ENCODE peak calls at places on chromosomes 12 and 14, in ten cellular contexts. I is DMS 273 treated with DMSO at 0.1 percent for 48 hours; D is HuH-7.5; O is heart right ventricle; H is astrocyte of the spinal cord; J is activated CD4-positive, alpha-beta T cell treated with anti-CD3 and anti-CD28 coated beads for 48 hours; T is posterior cingulate gyrus; U is activated CD8-positive, alpha-beta memory T cell treated with anti-CD3 and anti-CD28 coated beads for 48 hours; A is AG08396; G is HEK293T. R is an unnamed sample.

GRCh38 chr14:40280652-40281051 is 848.4 kb upstream of the FBXO33 start:
- DNase-seq in I (no peak), D (no peak), O (no peak), H (no peak), J (no peak), T (no peak), U (no peak), A (no peak), G (no peak), R (no peak)

GRCh38 chr12:5963515-5963914 is 18.5 kb upstream of the ANO2 start:
- DNase-seq in I (no peak), D (no peak), O (no peak), H (no peak), J (no peak), T (no peak), U (no peak), A (no peak), G (no peak), R (no peak)

GRCh38 chr14:70780396-70781075 is 28.8 kb downstream of the MAP3K9 start:
- DNase-seq in I (no peak), D (no peak), O (peak; percentile 8), H (no peak), J (no peak), T (peak; percentile 16), U (no peak), A (no peak), G (no peak), R (no peak)

GRCh38 chr12:109671482-109671881 is 42.1 kb upstream of the FAM222A start:
- DNase-seq in I (no peak), D (no peak), O (no peak), H (no peak), J (no peak), T (no peak), U (no peak), A (no peak), G (no peak), R (no peak)

GRCh38 chr12:115895247-115895646 is 382.2 kb downstream of the MED13L start:
- DNase-seq in I (no peak), D (no peak), O (no peak), H (no peak), J (peak; percentile 13), T (no peak), U (no peak), A (peak; percentile 26), G (peak; percentile 37), R (peak; percentile 54)

GRCh38 chr12:88650715-88651114 is 70.4 kb upstream of the KITLG start:
- DNase-seq in I (no peak), D (no peak), O (no peak), H (peak; percentile 45), J (no peak), T (no peak), U (no peak), A (peak; percentile 11), G (no peak), R (peak; percentile 7)

GRCh38 chr14:58873228-58873953 is 235.6 kb downstream of the DACT1 start:
- DNase-seq in I (no peak), D (no peak), O (no peak), H (no peak), J (no peak), T (no peak), U (no peak), A (no peak), G (no peak), R (no peak)

GRCh38 chr12:69991683-69992297 is 166.8 kb downstream of the MYRFL start:
- DNase-seq in I (no peak), D (no peak), O (no peak), H (no peak), J (no peak), T (no peak), U (no peak), A (no peak), G (no peak), R (no peak)

GRCh38 chr14:99538275-99538674 is 57.1 kb downstream of the CCNK start:
- DNase-seq in I (no peak), D (no peak), O (peak; percentile 41), H (peak; percentile 29), J (no peak), T (no peak), U (no peak), A (peak; percentile 41), G (no peak), R (no peak)

GRCh38 chr14:54189358-54190354 is 207.2 kb upstream of the CDKN3 start:
- DNase-seq in I (no peak), D (no peak), O (no peak), H (peak; percentile 82), J (no peak), T (no peak), U (no peak), A (peak; percentile 48), G (no peak), R (no peak)

GRCh38 chr14:99274346-99275221 is 2.6 kb upstream of the BCL11B start:
- DNase-seq in I (peak; percentile 91), D (peak; percentile 83), O (peak; percentile 34), H (peak; percentile 71), J (peak; percentile 71), T (peak; percentile 54), U (peak; percentile 43), A (peak; percentile 82), G (peak; percentile 73), R (peak; percentile 92)

GRCh38 chr12:19755141-19755540 is 315.8 kb downstream of the AEBP2 start:
- DNase-seq in I (no peak), D (no peak), O (no peak), H (no peak), J (no peak), T (no peak), U (no peak), A (no peak), G (no peak), R (no peak)

GRCh38 chr12:7433276-7433822 is 10.6 kb downstream of the CD163L1 start:
- DNase-seq in I (no peak), D (no peak), O (no peak), H (peak; percentile 74), J (no peak), T (no peak), U (no peak), A (peak; percentile 65), G (no peak), R (no peak)

GRCh38 chr12:60489071-60489470 is 893.2 kb downstream of the SLC16A7 start:
- DNase-seq in I (no peak), D (no peak), O (no peak), H (no peak), J (no peak), T (no peak), U (no peak), A (no peak), G (no peak), R (no peak)

GRCh38 chr14:81247271-81247766 is 26.6 kb upstream of the GTF2A1 start:
- DNase-seq in I (no peak), D (no peak), O (no peak), H (no peak), J (no peak), T (no peak), U (no peak), A (no peak), G (no peak), R (no peak)

GRCh38 chr14:30227871-30228270 is 300.2 kb upstream of the PRKD1 start:
- DNase-seq in I (no peak), D (no peak), O (no peak), H (peak; percentile 60), J (no peak), T (no peak), U (no peak), A (peak; percentile 44), G (no peak), R (no peak)

GRCh38 chr14:105315211-105315721 is 718 bp downstream of the PACS2 start:
- DNase-seq in I (no peak), D (peak; percentile 50), O (no peak), H (no peak), J (peak; percentile 35), T (no peak), U (no peak), A (peak; percentile 41), G (no peak), R (peak; percentile 96)

GRCh38 chr12:132279184-132279889 is 50.1 kb downstream of the GALNT9 start:
- DNase-seq in I (no peak), D (peak; percentile 71), O (peak; percentile 54), H (no peak), J (no peak), T (no peak), U (no peak), A (peak; percentile 63), G (no peak), R (peak; percentile 56)

GRCh38 chr12:70920891-70921290 is 353 bp upstream of the PTPRR start:
- DNase-seq in I (no peak), D (no peak), O (no peak), H (no peak), J (no peak), T (no peak), U (no peak), A (no peak), G (no peak), R (no peak)

GRCh38 chr12:56160160-56160763 is 2.1 kb downstream of the MYL6 start:
- DNase-seq in I (no peak), D (no peak), O (no peak), H (no peak), J (peak; percentile 73), T (no peak), U (no peak), A (no peak), G (no peak), R (no peak)

GRCh38 chr12:51011960-51012359 is 14.2 kb downstream of the SLC11A2 start:
- DNase-seq in I (no peak), D (no peak), O (no peak), H (no peak), J (no peak), T (no peak), U (no peak), A (no peak), G (no peak), R (no peak)

GRCh38 chr12:34404377-34405285 is 382.3 kb downstream of the ALG10 start:
- DNase-seq in I (no peak), D (no peak), O (no peak), H (no peak), J (no peak), T (no peak), U (no peak), A (no peak), G (peak; percentile 1), R (no peak)

GRCh38 chr12:127113945-127114344 is 1153.0 kb upstream of the TMEM132C start:
- DNase-seq in I (no peak), D (no peak), O (no peak), H (no peak), J (no peak), T (no peak), U (no peak), A (no peak), G (no peak), R (no peak)

R was measured in T47D.